ENCODE peak calls at places on chromosomes 7 and 10, in six cellular contexts. One of them, this sample, is unnamed.
A peak's percentile ranks its signal among the peaks of the same experiment; 100 is the strongest.

GRCh38 chr7:32154797-32155196 is 84.6 kb upstream of the PDE1C start:
- DNase-seq in NCI-H1105: no peak
- DNase-seq in ovary: peak; percentile 45
- DNase-seq in NB4: no peak
- DNase-seq in activated naive CD4-positive, alpha-beta T cell treated with anti-CD3 and anti-CD28 coated beads, Interleukin-2, amount 50 U/mL, for 16 hours: no peak
- DNase-seq in kidney tubule cell: peak; percentile 50
- DNase-seq in this sample: no peak

GRCh38 chr7:30926323-30926722 is 14.7 kb downstream of the AQP1 start:
- DNase-seq in activated naive CD4-positive, alpha-beta T cell treated with anti-CD3 and anti-CD28 coated beads, Interleukin-2, amount 50 U/mL, for 16 hours: peak; percentile 3
- DNase-seq in ovary: peak; percentile 21
- DNase-seq in NCI-H1105: no peak
- DNase-seq in kidney tubule cell: no peak
- DNase-seq in NB4: no peak
- DNase-seq in this sample: no peak

GRCh38 chr7:20407585-20408466 is 77.1 kb downstream of the ITGB8 start:
- DNase-seq in NCI-H1105: peak; percentile 96
- DNase-seq in ovary: peak; percentile 76
- DNase-seq in activated naive CD4-positive, alpha-beta T cell treated with anti-CD3 and anti-CD28 coated beads, Interleukin-2, amount 50 U/mL, for 16 hours: no peak
- DNase-seq in kidney tubule cell: peak; percentile 69
- DNase-seq in NB4: no peak
- DNase-seq in this sample: peak; percentile 83

GRCh38 chr10:114356786-114357588 is 47.3 kb downstream of the AFAP1L2 start:
- DNase-seq in activated naive CD4-positive, alpha-beta T cell treated with anti-CD3 and anti-CD28 coated beads, Interleukin-2, amount 50 U/mL, for 16 hours: no peak
- DNase-seq in kidney tubule cell: no peak
- DNase-seq in ovary: no peak
- DNase-seq in NCI-H1105: no peak
- DNase-seq in NB4: no peak
- DNase-seq in this sample: peak; percentile 52

GRCh38 chr7:112449353-112449752 is 907 bp upstream of the IFRD1 start:
- DNase-seq in NB4: peak; percentile 26
- DNase-seq in NCI-H1105: no peak
- DNase-seq in kidney tubule cell: peak; percentile 86
- DNase-seq in ovary: no peak
- DNase-seq in activated naive CD4-positive, alpha-beta T cell treated with anti-CD3 and anti-CD28 coated beads, Interleukin-2, amount 50 U/mL, for 16 hours: peak; percentile 60
- DNase-seq in this sample: peak; percentile 92

GRCh38 chr10:21526184-21526951 is 886 bp upstream of the SKIDA1 start:
- DNase-seq in NB4: peak; percentile 86
- DNase-seq in kidney tubule cell: peak; percentile 85
- DNase-seq in NCI-H1105: peak; percentile 59
- DNase-seq in ovary: peak; percentile 93
- DNase-seq in activated naive CD4-positive, alpha-beta T cell treated with anti-CD3 and anti-CD28 coated beads, Interleukin-2, amount 50 U/mL, for 16 hours: peak; percentile 70
- DNase-seq in this sample: peak; percentile 54

GRCh38 chr7:151351027-151351426 is 9.4 kb downstream of the NUB1 start:
- DNase-seq in NB4: peak; percentile 67
- DNase-seq in NCI-H1105: no peak
- DNase-seq in activated naive CD4-positive, alpha-beta T cell treated with anti-CD3 and anti-CD28 coated beads, Interleukin-2, amount 50 U/mL, for 16 hours: peak; percentile 59
- DNase-seq in ovary: no peak
- DNase-seq in kidney tubule cell: no peak
- DNase-seq in this sample: no peak

GRCh38 chr7:1302936-1303335 is 70.3 kb downstream of the UNCX start:
- DNase-seq in ovary: no peak
- DNase-seq in NB4: no peak
- DNase-seq in NCI-H1105: no peak
- DNase-seq in activated naive CD4-positive, alpha-beta T cell treated with anti-CD3 and anti-CD28 coated beads, Interleukin-2, amount 50 U/mL, for 16 hours: no peak
- DNase-seq in kidney tubule cell: no peak
- DNase-seq in this sample: no peak

GRCh38 chr10:128883126-128884060 is 583.6 kb upstream of the MGMT start:
- DNase-seq in activated naive CD4-positive, alpha-beta T cell treated with anti-CD3 and anti-CD28 coated beads, Interleukin-2, amount 50 U/mL, for 16 hours: no peak
- DNase-seq in NCI-H1105: no peak
- DNase-seq in kidney tubule cell: no peak
- DNase-seq in NB4: no peak
- DNase-seq in ovary: no peak
- DNase-seq in this sample: no peak

GRCh38 chr7:138097064-138097741 is 20.9 kb downstream of the AKR1D1 start:
- DNase-seq in ovary: no peak
- DNase-seq in activated naive CD4-positive, alpha-beta T cell treated with anti-CD3 and anti-CD28 coated beads, Interleukin-2, amount 50 U/mL, for 16 hours: no peak
- DNase-seq in NB4: peak; percentile 52
- DNase-seq in kidney tubule cell: peak; percentile 55
- DNase-seq in NCI-H1105: no peak
- DNase-seq in this sample: peak; percentile 51